ENCODE peak calls at places on chromosomes 12 and 14, in eight cellular contexts. N, S, U, R, V, D, G and A are unnamed samples.

GRCh38 chr12:115979851-115980250 is 297.6 kb downstream of the MED13L start:
- DNase-seq in S (no peak), V (no peak), D (no peak), R (no peak), N (no peak), U (no peak), G (no peak), A (no peak)

GRCh38 chr12:58247633-58248032 is 306.3 kb downstream of the ATP23 start:
- DNase-seq in R (no peak), V (no peak), D (no peak), S (no peak), N (no peak), G (no peak), U (no peak), A (no peak)

GRCh38 chr14:92322516-92322915 is 449 bp upstream of the SLC24A4 start:
- DNase-seq in N (no peak), U (no peak), D (no peak), R (no peak), G (no peak), S (no peak), V (no peak), A (no peak)

GRCh38 chr12:67925077-67925476 is 64.2 kb upstream of the IFNG-AS1 start:
- DNase-seq in N (no peak), G (no peak), S (no peak), D (no peak), U (no peak), V (no peak), R (no peak), A (no peak)

GRCh38 chr14:64137657-64138290 is 156.4 kb downstream of the ESR2 start:
- DNase-seq in V (no peak), N (peak), G (no peak), R (no peak), U (peak), D (no peak), S (no peak), A (no peak)

GRCh38 chr14:20427231-20428009 is 8.5 kb downstream of the KLHL33 start:
- DNase-seq in S (peak), V (peak), D (no peak), U (peak), N (no peak), R (no peak), G (no peak), A (no peak)

GRCh38 chr12:8077207-8077606 is 4.9 kb upstream of the NECAP1 start:
- DNase-seq in U (peak), V (no peak), R (peak), N (no peak), G (no peak), D (no peak), S (no peak), A (no peak)

GRCh38 chr14:64845878-64846277 is 33.8 kb downstream of the SPTB start:
- DNase-seq in R (peak), D (no peak), N (no peak), U (no peak), G (no peak), V (peak), S (no peak), A (peak)

GRCh38 chr14:74956280-74957072 is 1.1 kb upstream of the PGF start:
- DNase-seq in D (no peak), V (no peak), N (no peak), G (no peak), S (no peak), U (no peak), R (no peak), A (no peak)

GRCh38 chr12:23493690-23494101 is 455.8 kb downstream of the SOX5 start:
- DNase-seq in D (no peak), V (no peak), G (no peak), R (no peak), S (no peak), N (no peak), U (no peak), A (no peak)

GRCh38 chr12:3456809-3457208 is 34.2 kb upstream of the PRMT8 start:
- DNase-seq in N (no peak), R (peak), D (no peak), G (no peak), U (no peak), V (no peak), S (no peak), A (no peak)

GRCh38 chr12:72017054-72017651 is 78.5 kb downstream of the TPH2 start:
- DNase-seq in D (peak), S (peak), V (peak), G (peak), R (peak), U (peak), N (peak), A (peak)
- TF ChIP-seq CTCF in D (peak), S (peak), V (peak), G (peak), R (peak), U (peak), N (peak), A (peak)

DNA sequence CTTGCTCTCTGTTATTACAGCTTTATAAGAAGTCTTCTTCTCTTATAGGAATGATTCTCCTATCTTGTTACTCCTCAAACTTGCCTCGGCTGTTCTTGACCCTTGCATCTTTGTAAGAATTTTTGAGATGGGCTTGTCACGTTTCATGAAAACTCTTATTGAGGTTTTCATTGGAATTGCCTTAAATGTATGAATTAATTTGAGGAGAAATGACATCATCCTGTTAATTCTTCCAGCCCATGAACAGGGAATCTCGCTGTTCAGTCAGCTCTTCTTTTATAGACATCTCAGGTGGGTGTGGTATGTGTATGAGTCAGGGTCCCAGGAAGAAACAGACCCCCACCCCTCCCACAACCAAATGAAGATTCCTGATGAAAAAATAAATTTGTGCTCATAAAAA is 107.1 kb upstream of the MYL2 start:
- DNase-seq in S (no peak), U (no peak), G (no peak), N (no peak), D (no peak), V (no peak), R (no peak), A (no peak)
- H3K4me3 ChIP-seq in S (no peak), U (no peak), G (no peak), N (no peak), D (no peak), V (no peak), R (no peak), A (no peak)

DNA sequence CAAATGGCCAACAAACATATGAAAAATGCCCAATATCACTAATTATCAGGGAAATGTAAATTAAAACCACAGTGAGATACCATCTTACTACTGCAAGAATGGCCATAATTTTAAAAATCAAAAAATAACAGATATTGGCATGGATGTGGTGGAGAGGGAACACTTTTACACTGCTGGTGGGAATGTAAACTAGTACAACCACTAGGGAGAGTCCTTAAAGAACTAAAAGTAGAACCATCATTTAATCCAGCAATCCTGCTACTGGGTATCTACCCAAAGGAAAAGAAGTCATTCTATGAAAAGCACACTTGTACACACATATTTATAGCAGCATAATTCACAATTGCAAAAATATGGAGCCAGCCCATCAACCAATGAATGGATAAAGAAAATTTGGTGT is 459.7 kb downstream of the GXYLT1 start:
- DNase-seq in R (no peak), S (no peak), G (no peak), N (no peak), U (no peak), D (no peak), V (no peak), A (no peak)
- TF ChIP-seq CTCF in R (no peak), S (no peak), G (no peak), N (no peak), U (no peak), D (no peak), V (no peak), A (no peak)

GRCh38 chr14:67486890-67487289 is 1.6 kb downstream of the TMEM229B start:
- DNase-seq in D (no peak), S (no peak), R (no peak), V (no peak), U (no peak), N (no peak), G (no peak), A (no peak)

GRCh38 chr14:67487332-67487731 is 1.2 kb downstream of the TMEM229B start:
- DNase-seq in G (no peak), S (no peak), V (no peak), R (no peak), U (no peak), D (no peak), N (no peak), A (no peak)

GRCh38 chr14:67490201-67490600 is 1.7 kb upstream of the TMEM229B start:
- DNase-seq in U (no peak), S (no peak), V (no peak), D (no peak), N (no peak), R (no peak), G (peak), A (no peak)

GRCh38 chr14:67485501-67486095 is 2.9 kb downstream of the TMEM229B start:
- DNase-seq in D (no peak), R (no peak), S (no peak), G (no peak), U (no peak), N (no peak), V (no peak), A (no peak)

DNA sequence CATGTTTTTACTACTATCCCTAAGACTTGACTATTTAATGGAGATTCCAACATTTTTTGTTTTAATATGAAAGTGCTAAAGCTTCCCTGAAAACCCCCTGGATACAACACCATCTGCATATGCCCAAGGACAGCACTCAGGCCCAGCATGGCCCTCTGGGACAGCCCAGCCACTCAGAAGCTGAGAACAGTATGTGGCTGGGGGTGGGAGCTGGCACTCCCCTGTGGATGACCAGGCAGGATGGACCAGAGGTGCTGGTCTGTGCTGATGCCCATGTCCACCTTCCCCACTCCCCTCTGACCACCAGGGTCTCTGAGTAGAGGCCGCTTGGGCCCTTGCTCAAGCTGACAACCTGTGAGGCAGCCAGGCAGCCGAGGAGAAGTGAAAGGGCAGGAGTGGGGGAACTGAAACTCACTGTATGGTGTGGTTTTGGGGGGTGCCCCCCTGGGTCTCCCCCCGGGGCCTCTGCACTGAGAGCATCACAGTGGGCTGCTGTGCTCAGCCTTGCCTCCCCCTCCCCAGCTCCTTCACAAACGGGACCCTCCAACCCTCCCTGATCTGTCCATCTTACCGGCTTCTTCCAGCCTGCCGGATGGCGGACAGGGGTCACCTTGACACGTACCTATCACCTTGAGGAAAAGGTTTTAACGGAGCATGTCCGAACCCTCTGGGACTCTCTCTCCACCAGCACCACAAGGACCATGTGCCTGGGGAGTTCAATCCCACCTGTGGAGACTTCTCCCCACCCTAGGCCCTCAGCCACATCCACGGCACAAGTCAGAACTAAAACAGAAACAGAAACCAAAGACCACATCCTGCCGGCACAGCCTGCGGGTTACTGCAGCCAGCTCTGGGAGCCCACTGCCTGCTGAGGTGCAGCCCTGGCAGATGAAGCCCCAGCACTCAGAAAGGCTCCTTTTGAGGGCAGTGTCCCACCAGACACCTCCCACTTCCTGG is at the start of gene TMEM229B:
- DNase-seq in V (no peak), U (no peak), N (peak), D (peak), S (peak), R (no peak), G (peak), A (no peak)
- H3K4me3 ChIP-seq in V (no peak), U (no peak), N (peak), D (peak), S (peak), R (no peak), G (peak), A (no peak)

DNA sequence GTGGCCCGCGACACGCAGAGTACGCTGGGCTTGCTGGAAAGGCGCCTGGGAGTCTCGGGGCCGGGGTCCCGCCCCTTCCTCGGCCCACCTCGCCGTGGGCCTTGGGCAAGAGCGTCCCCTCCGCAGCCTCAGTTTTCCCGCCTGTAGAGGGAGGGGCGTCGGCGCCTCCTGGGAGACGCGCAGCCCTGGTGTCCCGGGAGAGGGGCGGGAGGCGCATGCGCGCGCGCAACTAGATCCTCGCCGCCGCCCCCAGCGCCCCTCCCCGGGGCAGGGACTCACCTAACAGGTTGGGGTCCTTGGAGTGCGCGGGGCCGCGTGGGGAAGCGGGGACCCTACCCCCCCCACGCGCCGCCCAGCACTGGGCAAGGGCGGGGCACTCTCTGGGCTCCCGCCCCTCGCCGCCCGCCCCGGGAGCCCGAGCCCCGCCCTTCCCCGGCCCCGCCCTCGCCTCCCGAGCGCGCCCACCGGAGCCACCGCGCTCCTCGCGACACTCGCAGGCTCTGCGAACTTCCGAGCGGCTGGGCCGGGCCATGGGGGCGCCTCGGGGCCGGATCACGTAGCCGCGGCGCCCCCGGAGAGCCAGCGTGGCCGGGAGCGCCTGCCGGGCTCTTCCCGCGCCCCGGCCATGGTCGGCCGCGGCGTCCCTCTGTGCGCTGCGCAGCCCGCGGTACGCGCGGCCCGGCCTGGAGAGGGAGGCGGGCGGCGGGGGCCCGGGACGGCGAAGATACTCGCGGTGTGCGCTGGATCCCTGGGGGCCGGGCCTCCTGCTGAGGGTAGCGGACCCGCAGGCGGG is at the start of gene KIF26A:
- DNase-seq in D (peak), U (no peak), G (peak), V (no peak), S (no peak), N (peak), R (peak), A (no peak)
- TF ChIP-seq CTCF in D (no peak), U (no peak), G (no peak), V (no peak), S (no peak), N (no peak), R (no peak), A (no peak)

GRCh38 chr12:6952860-6953416 is 1.8 kb downstream of the PTPN6 start:
- DNase-seq in N (no peak), U (no peak), S (no peak), R (peak), G (peak), V (no peak), D (peak), A (no peak)
- H3K4me3 ChIP-seq in N (no peak), U (no peak), S (peak), R (no peak), G (peak), V (no peak), D (peak), A (no peak)

GRCh38 chr12:76138656-76139055 is 54.2 kb upstream of the NAP1L1 start:
- DNase-seq in S (no peak), N (no peak), R (no peak), U (no peak), G (no peak), D (no peak), V (no peak), A (no peak)

GRCh38 chr12:76144253-76144564 is 59.7 kb upstream of the NAP1L1 start:
- DNase-seq in R (peak), G (no peak), S (no peak), N (no peak), D (no peak), V (no peak), U (peak), A (no peak)

GRCh38 chr12:76137611-76138010 is 53.1 kb upstream of the NAP1L1 start:
- DNase-seq in R (no peak), N (no peak), S (no peak), G (no peak), U (peak), D (no peak), V (no peak), A (peak)

GRCh38 chr12:76143343-76144252 is 59.1 kb upstream of the NAP1L1 start:
- DNase-seq in U (no peak), S (peak), V (no peak), G (no peak), R (no peak), D (no peak), N (no peak), A (no peak)

DNA sequence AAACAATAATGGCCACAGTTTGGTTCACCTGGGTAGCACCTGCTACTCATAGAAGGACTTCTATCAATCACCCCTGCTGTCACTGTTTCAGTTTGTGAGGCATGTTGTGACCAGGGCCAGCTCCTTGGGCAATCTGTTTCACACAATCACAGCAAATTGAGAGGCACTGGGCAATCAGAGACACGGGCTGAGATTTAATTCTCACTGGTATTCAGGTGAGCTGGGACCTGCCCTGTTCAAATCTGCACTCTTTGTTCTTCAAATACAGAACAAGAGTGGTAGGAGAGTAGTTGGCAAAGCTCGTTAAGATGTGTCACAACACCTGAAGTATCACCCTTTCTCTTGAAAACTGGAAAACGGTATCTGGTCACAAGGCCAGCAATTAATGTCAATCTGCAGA is 57.8 kb upstream of the NAP1L1 start:
- DNase-seq in G (no peak), R (no peak), V (no peak), U (no peak), D (no peak), N (no peak), S (no peak), A (no peak)
- TF ChIP-seq CTCF in G (no peak), R (no peak), V (no peak), U (no peak), D (no peak), N (no peak), S (no peak), A (no peak)

DNA sequence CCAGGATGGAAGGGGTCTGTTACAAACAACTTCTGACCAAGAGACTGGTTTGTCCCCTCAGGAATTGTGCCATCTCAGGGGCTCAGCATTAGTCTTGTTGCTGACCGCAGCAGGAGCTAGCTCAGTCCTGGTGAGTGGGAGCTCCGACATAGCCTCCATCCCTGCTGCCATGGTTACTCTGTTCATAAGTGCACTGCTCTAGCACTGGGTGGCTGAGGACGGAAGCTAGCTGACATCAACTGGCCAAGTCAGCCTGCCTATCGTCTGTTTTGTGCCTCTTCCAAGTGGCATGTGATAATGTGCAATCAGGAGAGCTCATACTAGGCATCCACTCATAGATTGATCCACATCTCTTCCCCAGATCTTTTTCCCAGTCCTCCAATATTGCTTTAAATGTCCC is 7.5 kb downstream of the SLC17A8 start:
- DNase-seq in R (no peak), S (no peak), D (no peak), N (no peak), U (no peak), G (no peak), V (no peak), A (no peak)
- H3K4me3 ChIP-seq in R (no peak), S (no peak), D (no peak), N (no peak), U (no peak), G (no peak), V (no peak), A (no peak)

GRCh38 chr14:103618999-103619398 is 10.0 kb upstream of the KLC1 start:
- DNase-seq in N (no peak), S (no peak), U (no peak), G (no peak), R (no peak), D (no peak), V (no peak), A (no peak)

GRCh38 chr14:103607822-103608221 is 21.2 kb upstream of the KLC1 start:
- DNase-seq in U (no peak), V (no peak), G (no peak), N (no peak), S (no peak), D (no peak), R (no peak), A (no peak)

GRCh38 chr14:103616635-103617300 is 12.2 kb upstream of the KLC1 start:
- DNase-seq in U (no peak), S (no peak), V (no peak), R (no peak), D (no peak), G (no peak), N (no peak), A (no peak)

GRCh38 chr14:103611215-103611614 is 17.8 kb upstream of the KLC1 start:
- DNase-seq in G (no peak), D (no peak), R (no peak), U (no peak), N (no peak), V (no peak), S (no peak), A (no peak)

GRCh38 chr14:103613517-103613916 is 15.5 kb upstream of the KLC1 start:
- DNase-seq in S (no peak), U (peak), R (no peak), D (no peak), V (no peak), G (no peak), N (no peak), A (no peak)
- TF ChIP-seq CTCF in S (no peak), U (peak), R (peak), D (no peak), V (no peak), G (no peak), N (no peak), A (no peak)

GRCh38 chr12:52082026-52082667 is 2.6 kb downstream of the SMIM41 start:
- DNase-seq in V (no peak), U (peak), D (no peak), S (no peak), N (peak), R (no peak), G (peak), A (no peak)

GRCh38 chr12:52084491-52085231 is 5.2 kb downstream of the SMIM41 start:
- DNase-seq in V (no peak), G (peak), R (no peak), U (no peak), N (no peak), D (peak), S (no peak), A (no peak)

GRCh38 chr12:52082668-52082987 is 3.1 kb downstream of the SMIM41 start:
- DNase-seq in S (no peak), U (no peak), R (no peak), G (no peak), N (no peak), D (no peak), V (no peak), A (no peak)

GRCh38 chr12:52083638-52083996 is 4.1 kb downstream of the SMIM41 start:
- DNase-seq in S (no peak), N (no peak), D (no peak), R (no peak), G (no peak), U (no peak), V (no peak), A (no peak)

GRCh38 chr12:52082988-52083637 is 3.6 kb downstream of the SMIM41 start:
- DNase-seq in G (peak), V (no peak), R (peak), N (peak), S (no peak), D (peak), U (peak), A (no peak)
- H3K4me3 ChIP-seq in G (no peak), V (no peak), R (no peak), N (no peak), S (no peak), D (no peak), U (no peak), A (no peak)